ENCODE peak calls at places on chromosome 22, in six cellular contexts. B, T, L, M, P and S are unnamed samples.
A peak's percentile ranks its signal among the peaks of the same experiment; 100 is the strongest.

GRCh38 chr22:42780070-42780540 is 59.4 kb upstream of the A4GALT start:
- DNase-seq in B (peak; percentile 83), T (peak; percentile 98), L (peak; percentile 78), M (peak; percentile 80), P (peak; percentile 79), S (no peak)

GRCh38 chr22:49933236-49933921 is 14.9 kb downstream of the CRELD2 start:
- DNase-seq in B (no peak), T (no peak), L (peak; percentile 76), M (no peak), P (no peak), S (peak; percentile 77)

GRCh38 chr22:43260818-43261217 is 73.9 kb upstream of the TTLL12 start:
- DNase-seq in B (no peak), T (no peak), L (no peak), M (no peak), P (no peak), S (peak; percentile 60)

GRCh38 chr22:36405671-36406070 is 17.9 kb upstream of the MYH9 start:
- DNase-seq in B (no peak), T (peak; percentile 44), L (peak; percentile 82), M (no peak), P (peak; percentile 57), S (peak; percentile 53)

GRCh38 chr22:42928969-42929837 is 72.1 kb upstream of the ARFGAP3 start:
- DNase-seq in B (no peak), T (peak; percentile 47), L (peak; percentile 73), M (no peak), P (no peak), S (peak; percentile 67)

GRCh38 chr22:28146401-28147304 is 227.6 kb upstream of the PITPNB start:
- DNase-seq in B (no peak), T (no peak), L (no peak), M (no peak), P (no peak), S (no peak)

GRCh38 chr22:50613291-50613981 is 12.8 kb downstream of the MAPK8IP2 start:
- DNase-seq in B (peak; percentile 12), T (no peak), L (peak; percentile 90), M (no peak), P (no peak), S (peak; percentile 91)

GRCh38 chr22:37121887-37122591 is 12.5 kb upstream of the TMPRSS6 start:
- DNase-seq in B (no peak), T (peak; percentile 78), L (peak; percentile 92), M (peak; percentile 86), P (peak; percentile 76), S (no peak)

GRCh38 chr22:29270475-29271271 is 2.6 kb downstream of the EWSR1 start:
- DNase-seq in B (no peak), T (peak; percentile 39), L (no peak), M (no peak), P (no peak), S (peak; percentile 41)

GRCh38 chr22:37910863-37911262 is 4.8 kb downstream of the MICALL1 start:
- DNase-seq in B (no peak), T (no peak), L (no peak), M (no peak), P (peak; percentile 65), S (no peak)

GRCh38 chr22:31621507-31622160 is 40.4 kb downstream of the PISD start:
- DNase-seq in B (no peak), T (no peak), L (no peak), M (no peak), P (no peak), S (no peak)

GRCh38 chr22:20578192-20578591 is 70.8 kb downstream of the MED15 start:
- DNase-seq in B (peak; percentile 21), T (no peak), L (no peak), M (no peak), P (no peak), S (no peak)

GRCh38 chr22:20174785-20175596 is 24.1 kb upstream of the CCDC188 start:
- DNase-seq in B (no peak), T (peak; percentile 31), L (no peak), M (no peak), P (no peak), S (no peak)

GRCh38 chr22:49530671-49531532 is 296.8 kb downstream of the BRD1 start:
- DNase-seq in B (no peak), T (no peak), L (no peak), M (no peak), P (no peak), S (no peak)

GRCh38 chr22:45552580-45553332 is 50.1 kb downstream of the FBLN1 start:
- DNase-seq in B (no peak), T (peak; percentile 90), L (peak; percentile 60), M (no peak), P (peak; percentile 81), S (no peak)

GRCh38 chr22:44191036-44191454 is 10.3 kb downstream of the PARVG start:
- DNase-seq in B (no peak), T (peak; percentile 21), L (no peak), M (peak; percentile 69), P (no peak), S (no peak)

GRCh38 chr22:36589856-36590255 is 60.9 kb upstream of the EIF3D start:
- DNase-seq in B (no peak), T (no peak), L (no peak), M (no peak), P (no peak), S (no peak)

GRCh38 chr22:26846645-26847044 is 189.3 kb downstream of the MIAT start:
- DNase-seq in B (no peak), T (peak; percentile 14), L (no peak), M (no peak), P (no peak), S (no peak)

GRCh38 chr22:26766510-26767350 is 109.3 kb downstream of the MIAT start:
- DNase-seq in B (no peak), T (no peak), L (no peak), M (no peak), P (no peak), S (no peak)

GRCh38 chr22:49199224-49199623 is 628.4 kb downstream of the BRD1 start:
- DNase-seq in B (no peak), T (no peak), L (peak; percentile 17), M (no peak), P (no peak), S (peak; percentile 30)

GRCh38 chr22:37019309-37020191 is at the start of the genes MPST and TST:
- DNase-seq in B (peak; percentile 60), T (peak; percentile 57), L (peak; percentile 84), M (peak; percentile 92), P (peak; percentile 81), S (peak; percentile 85)

GRCh38 chr22:43409800-43410199 is 2.0 kb upstream of the MPPED1 start:
- DNase-seq in B (no peak), T (no peak), L (no peak), M (no peak), P (no peak), S (no peak)

GRCh38 chr22:37601540-37602442 is 6.8 kb upstream of the GGA1 start:
- DNase-seq in B (no peak), T (peak; percentile 35), L (peak; percentile 72), M (no peak), P (no peak), S (peak; percentile 80)

GRCh38 chr22:44834065-44834464 is 81.7 kb downstream of the ARHGAP8 start:
- DNase-seq in B (no peak), T (no peak), L (no peak), M (no peak), P (no peak), S (no peak)

GRCh38 chr22:20427104-20427944 is 10.3 kb downstream of the SCARF2 start:
- DNase-seq in B (no peak), T (no peak), L (no peak), M (peak; percentile 31), P (no peak), S (no peak)

GRCh38 chr22:50173983-50174355 is 3.4 kb downstream of the PANX2 start:
- DNase-seq in B (no peak), T (no peak), L (no peak), M (no peak), P (no peak), S (no peak)

GRCh38 chr22:23606204-23607131 is 25.7 kb downstream of the DRICH1 start:
- DNase-seq in B (no peak), T (no peak), L (no peak), M (no peak), P (no peak), S (no peak)

GRCh38 chr22:39097098-39098020 is at the start of gene APOBEC3H:
- DNase-seq in B (no peak), T (no peak), L (peak; percentile 63), M (no peak), P (peak; percentile 70), S (no peak)

GRCh38 chr22:38824587-38824986 is 19.2 kb downstream of the NPTXR start:
- DNase-seq in B (no peak), T (peak; percentile 80), L (peak; percentile 51), M (peak; percentile 77), P (no peak), S (no peak)

GRCh38 chr22:18955696-18956095 is 19.6 kb upstream of the PRODH start:
- DNase-seq in B (no peak), T (no peak), L (peak; percentile 34), M (no peak), P (peak; percentile 35), S (peak; percentile 40)

GRCh38 chr22:20660441-20661054 is 113.4 kb upstream of the SERPIND1 start:
- DNase-seq in B (no peak), T (no peak), L (no peak), M (no peak), P (no peak), S (no peak)

GRCh38 chr22:39524753-39525657 is 4.6 kb downstream of the ATF4 start:
- DNase-seq in B (no peak), T (no peak), L (no peak), M (no peak), P (no peak), S (no peak)

GRCh38 chr22:20204821-20205220 is 54.0 kb upstream of the CCDC188 start:
- DNase-seq in B (no peak), T (no peak), L (no peak), M (no peak), P (peak; percentile 60), S (no peak)

GRCh38 chr22:19607198-19608113 is 83.2 kb upstream of the CLDN5 start:
- DNase-seq in B (peak; percentile 76), T (peak; percentile 30), L (peak; percentile 78), M (no peak), P (no peak), S (peak; percentile 97)

GRCh38 chr22:33921576-33922181 is 1.4 kb upstream of the LARGE1 start:
- DNase-seq in B (peak; percentile 77), T (peak; percentile 61), L (peak; percentile 71), M (peak; percentile 63), P (peak; percentile 67), S (peak; percentile 75)

GRCh38 chr22:46589141-46589748 is 30.9 kb upstream of the GRAMD4 start:
- DNase-seq in B (no peak), T (no peak), L (no peak), M (no peak), P (no peak), S (no peak)

GRCh38 chr22:31550871-31551370 is 54.6 kb downstream of the SFI1 start:
- DNase-seq in B (no peak), T (no peak), L (no peak), M (no peak), P (no peak), S (no peak)

GRCh38 chr22:29300467-29300806 is 6.0 kb upstream of the GAS2L1 start:
- DNase-seq in B (no peak), T (no peak), L (no peak), M (no peak), P (no peak), S (no peak)